ENCODE peak calls at places on chromosomes 2 and 18, in six cellular contexts. E is stomach, J is sigmoid colon, S is H1, D is suprapubic skin, U is upper lobe of left lung. P is an unnamed sample.
A peak's percentile ranks its signal among the peaks of the same experiment; 100 is the strongest.

GRCh38 chr2:162291748-162292147 is 26.7 kb downstream of the IFIH1 start:
- DNase-seq in E (no peak), D (no peak), S (no peak), U (no peak), J (no peak), P (no peak)

GRCh38 chr18:7876354-7876753 is 309.2 kb downstream of the PTPRM start:
- DNase-seq in S (no peak), D (no peak), U (no peak), J (no peak), E (no peak), P (no peak)

GRCh38 chr18:22846088-22846683 is 86.9 kb upstream of the RBBP8 start:
- DNase-seq in S (no peak), U (no peak), E (no peak), J (no peak), D (no peak), P (no peak)

GRCh38 chr2:74373189-74373588 is 6.9 kb downstream of the DCTN1 start:
- DNase-seq in J (no peak), E (peak; percentile 73), U (no peak), S (no peak), D (no peak), P (no peak)

GRCh38 chr2:7209776-7210555 is 292.8 kb downstream of the RNF144A start:
- DNase-seq in E (no peak), J (no peak), D (no peak), U (no peak), S (no peak), P (no peak)

GRCh38 chr2:150883521-150883895 is 378.2 kb downstream of the RBM43 start:
- DNase-seq in J (no peak), E (no peak), U (no peak), S (no peak), D (no peak), P (no peak)

GRCh38 chr18:2881490-2882195 is 34.8 kb downstream of the EMILIN2 start:
- DNase-seq in E (no peak), D (peak; percentile 84), S (no peak), U (peak; percentile 27), J (peak; percentile 85), P (peak; percentile 91)

GRCh38 chr2:27765621-27766286 is 5.8 kb upstream of the MRPL33 start:
- DNase-seq in S (no peak), J (peak; percentile 68), E (peak; percentile 81), U (peak; percentile 94), D (no peak), P (peak; percentile 85)

GRCh38 chr2:66255871-66256270 is 179.1 kb upstream of the MEIS1 start:
- DNase-seq in D (no peak), E (no peak), J (no peak), U (no peak), S (no peak), P (no peak)

GRCh38 chr2:230866704-230867561 is 2.2 kb downstream of the ITM2C start:
- DNase-seq in S (no peak), D (no peak), E (peak; percentile 57), U (no peak), J (no peak), P (peak; percentile 39)

GRCh38 chr2:38375711-38376345 is 1.2 kb downstream of the ATL2 start:
- DNase-seq in D (no peak), S (no peak), E (no peak), U (no peak), J (peak; percentile 91), P (peak; percentile 74)

GRCh38 chr2:11437602-11438001 is 28.4 kb downstream of the E2F6 start:
- DNase-seq in J (no peak), D (no peak), S (no peak), E (no peak), U (no peak), P (no peak)

GRCh38 chr2:29700560-29700959 is 220.8 kb downstream of the ALK start:
- DNase-seq in S (no peak), E (no peak), U (no peak), D (no peak), J (no peak), P (no peak)

GRCh38 chr2:229153307-229153706 is 117.8 kb downstream of the PID1 start:
- DNase-seq in U (no peak), D (no peak), S (no peak), E (no peak), J (no peak), P (no peak)

GRCh38 chr18:68533641-68534040 is 181.3 kb downstream of the TMX3 start:
- DNase-seq in S (no peak), E (no peak), D (no peak), J (no peak), U (no peak), P (no peak)

GRCh38 chr2:94966689-94967088 is 58.8 kb upstream of the MAL start:
- DNase-seq in E (no peak), D (no peak), U (no peak), S (no peak), J (no peak), P (no peak)

GRCh38 chr2:45855374-45855773 is 203.9 kb downstream of the PRKCE start:
- DNase-seq in S (no peak), U (no peak), D (no peak), E (no peak), J (no peak), P (peak; percentile 25)

GRCh38 chr2:98502556-98503335 is 58.1 kb downstream of the INPP4A start:
- DNase-seq in E (no peak), S (no peak), D (no peak), U (no peak), J (peak; percentile 20), P (no peak)

GRCh38 chr2:132038179-132038882 is 123.4 kb downstream of the ANKRD30BL start:
- DNase-seq in S (no peak), J (no peak), D (no peak), E (no peak), U (peak; percentile 78), P (no peak)

GRCh38 chr2:140947236-140947635 is 1183.6 kb downstream of the LRP1B start:
- DNase-seq in D (no peak), U (no peak), J (no peak), S (no peak), E (no peak), P (no peak)

GRCh38 chr2:73776869-73777519 is 2.9 kb downstream of the DUSP11 start:
- DNase-seq in U (no peak), J (no peak), E (no peak), S (no peak), D (no peak), P (no peak)

GRCh38 chr2:214542866-214543265 is 132.0 kb downstream of the VWC2L start:
- DNase-seq in J (no peak), D (no peak), S (no peak), E (no peak), U (no peak), P (no peak)

GRCh38 chr2:32838418-32838817 is 108.3 kb upstream of the LTBP1 start:
- DNase-seq in D (no peak), U (no peak), J (no peak), E (no peak), S (no peak), P (no peak)

GRCh38 chr2:200301953-200302628 is 4.4 kb upstream of the SPATS2L start:
- DNase-seq in S (no peak), D (no peak), U (no peak), E (no peak), J (no peak), P (no peak)

GRCh38 chr2:36800381-36800780 is 103.9 kb downstream of the VIT start:
- DNase-seq in E (no peak), J (no peak), U (peak; percentile 37), D (no peak), S (no peak), P (no peak)

GRCh38 chr2:40690036-40690435 is 238.1 kb upstream of the SLC8A1 start:
- DNase-seq in D (no peak), J (no peak), S (no peak), U (no peak), E (no peak), P (no peak)

GRCh38 chr2:239465017-239466001 is 64.5 kb upstream of the HDAC4 start:
- DNase-seq in U (peak; percentile 84), D (peak; percentile 86), J (peak; percentile 90), E (peak; percentile 53), S (no peak), P (peak; percentile 23)

GRCh38 chr2:1371066-1371465 is 42.2 kb upstream of the TPO start:
- DNase-seq in D (no peak), J (no peak), E (no peak), U (no peak), S (no peak), P (no peak)

GRCh38 chr2:57849843-57850242 is 196.8 kb upstream of the VRK2 start:
- DNase-seq in D (no peak), J (no peak), U (peak; percentile 25), E (no peak), S (no peak), P (no peak)

GRCh38 chr2:154945977-154946376 is 247.5 kb downstream of the KCNJ3 start:
- DNase-seq in E (no peak), U (no peak), D (no peak), S (no peak), J (no peak), P (no peak)
- TF ChIP-seq EP300 in E (no peak), U (no peak), D (no peak), S (no peak), J (no peak), P (no peak)

DNA sequence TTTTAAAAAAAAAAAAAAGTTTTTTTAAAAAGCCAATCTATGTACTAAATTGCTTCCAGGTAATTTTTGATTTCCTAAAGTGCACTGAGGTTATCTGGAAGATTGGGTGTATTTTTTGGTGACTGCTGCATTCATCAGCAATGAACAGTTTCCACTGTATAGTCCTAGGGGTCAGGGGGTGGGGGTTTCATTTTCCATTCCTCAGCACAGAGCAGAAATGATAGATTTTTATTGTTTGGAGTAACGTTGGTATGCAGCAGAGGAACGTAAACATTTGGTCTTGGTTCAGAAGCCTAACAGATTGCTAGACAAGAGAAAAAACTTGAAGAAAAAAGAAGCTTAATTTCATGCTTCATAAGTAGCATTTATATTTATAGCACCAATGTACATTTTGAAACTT is 54.9 kb downstream of the ZCCHC2 start:
- DNase-seq in S (no peak), D (no peak), E (no peak), J (no peak), U (no peak), P (no peak)
- H3K27me3 ChIP-seq in S (no peaks in the 10 kb centered on the region), D (no peaks in the 10 kb centered on the region), E (no peaks in the 10 kb centered on the region), J (no peaks in the 10 kb centered on the region), U (no peaks in the 10 kb centered on the region), P (no peaks in the 10 kb centered on the region)

GRCh38 chr18:370753-371615 is 103.1 kb upstream of the THOC1 start:
- DNase-seq in J (no peak), D (no peak), S (no peak), E (no peak), U (no peak), P (no peak)
- TF ChIP-seq CTCF in J (no peak), D (no peak), S (no peak), E (no peak), U (no peak), P (no peak)

GRCh38 chr2:23522726-23523410 is 137.9 kb downstream of the KLHL29 start:
- DNase-seq in J (no peak), D (no peak), E (no peak), S (no peak), U (no peak), P (no peak)

GRCh38 chr2:23526114-23526513 is 141.1 kb downstream of the KLHL29 start:
- DNase-seq in J (no peak), D (no peak), E (no peak), U (no peak), S (no peak), P (no peak)

GRCh38 chr2:23523651-23524260 is 138.8 kb downstream of the KLHL29 start:
- DNase-seq in D (no peak), U (no peak), E (no peak), S (no peak), J (peak; percentile 92), P (peak; percentile 71)

GRCh38 chr2:23525137-23525765 is 140.3 kb downstream of the KLHL29 start:
- DNase-seq in E (no peak), U (no peak), D (no peak), J (no peak), S (no peak), P (no peak)

GRCh38 chr2:23524261-23524706 is 139.3 kb downstream of the KLHL29 start:
- DNase-seq in D (no peak), S (no peak), U (peak; percentile 83), E (no peak), J (peak; percentile 84), P (peak; percentile 54)
- TF ChIP-seq EP300 in D (no peak), S (no peak), U (no peak), E (no peak), J (no peak), P (no peak)